ENCODE peak calls at places on chromosomes 4 and X, in six cellular contexts. A is neuronal stem cell; P is sciatic nerve; Z is non-pigmented ciliary epithelial cell; B is activated CD8-positive, alpha-beta memory T cell treated with anti-CD3 and anti-CD28 coated beads, Interleukin-2, amount 50 U/mL, for 48 hours; C is M059J. G is an unnamed sample.
A peak's percentile ranks its signal among the peaks of the same experiment; 100 is the strongest.

GRCh38 chrX:39972340-39972739 is 125.4 kb downstream of the BCOR start:
- DNase-seq in C (peak; percentile 69), P (no peak), A (no peak), B (no peak), Z (no peak), G (no peak)

GRCh38 chrX:135596495-135596894 is 76.0 kb downstream of the INTS6L start:
- DNase-seq in Z (no peak), B (peak; percentile 73), C (peak; percentile 52), P (peak; percentile 61), A (peak; percentile 2), G (peak; percentile 15)

GRCh38 chr4:112910109-112910736 is 139.2 kb upstream of the ANK2 start:
- DNase-seq in B (no peak), A (no peak), Z (no peak), C (peak; percentile 28), P (no peak), G (no peak)

GRCh38 chr4:109025471-109026076 is 262.7 kb upstream of the ETNPPL start:
- DNase-seq in B (no peak), Z (no peak), C (no peak), A (no peak), P (no peak), G (no peak)

GRCh38 chr4:2257361-2258001 is 4.4 kb downstream of the MXD4 start:
- DNase-seq in A (no peak), Z (no peak), C (no peak), B (peak; percentile 46), P (peak; percentile 53), G (no peak)

GRCh38 chr4:101782546-101782945 is 8.0 kb upstream of the BANK1 start:
- DNase-seq in C (no peak), P (no peak), B (no peak), A (no peak), Z (no peak), G (no peak)

GRCh38 chrX:16601885-16602284 is 48.1 kb upstream of the S100G start:
- DNase-seq in A (no peak), P (no peak), B (no peak), Z (no peak), C (no peak), G (no peak)

GRCh38 chr4:28469387-28469786 is 1608.7 kb downstream of the STIM2 start:
- DNase-seq in C (no peak), P (no peak), Z (no peak), B (no peak), A (no peak), G (no peak)

GRCh38 chr4:140256335-140256734 is 102.4 kb upstream of the MAML3 start:
- DNase-seq in Z (no peak), P (no peak), B (no peak), A (no peak), C (peak; percentile 84), G (no peak)

GRCh38 chr4:168900080-168900479 is 110.0 kb downstream of the CBR4 start:
- DNase-seq in C (no peak), Z (no peak), A (no peak), B (no peak), P (peak; percentile 65), G (no peak)

GRCh38 chrX:24563291-24564010 is 83.7 kb downstream of the PCYT1B start:
- DNase-seq in C (no peak), B (no peak), Z (no peak), P (no peak), A (no peak), G (no peak)

GRCh38 chr4:121980643-121981042 is 28.8 kb upstream of the TRPC3 start:
- DNase-seq in Z (no peak), P (no peak), B (no peak), A (no peak), C (no peak), G (no peak)